ENCODE peak calls at places on chromosomes 11 and 22, in five cellular contexts. One of them, this sample, is unnamed.
A peak's percentile ranks its signal among the peaks of the same experiment; 100 is the strongest.

GRCh38 chr22:43535741-43536140 is 123.9 kb downstream of the MPPED1 start:
- DNase-seq in stimulated activated CD4-positive, alpha-beta T cell treated with anti-CD3 and anti-CD28 coated beads, Interleukin-2, amount 100 ng/mL, for 4 hours: no peak
- DNase-seq in nucleus accumbens: no peak
- DNase-seq in T-helper 17 cell: no peak
- DNase-seq in iris pigment epithelial cell: no peak
- DNase-seq in this sample: no peak

GRCh38 chr22:40036591-40037225 is 42.0 kb downstream of the FAM83F start:
- DNase-seq in nucleus accumbens: peak; percentile 45
- DNase-seq in iris pigment epithelial cell: peak; percentile 79
- DNase-seq in T-helper 17 cell: peak; percentile 25
- DNase-seq in stimulated activated CD4-positive, alpha-beta T cell treated with anti-CD3 and anti-CD28 coated beads, Interleukin-2, amount 100 ng/mL, for 4 hours: peak; percentile 28
- DNase-seq in this sample: peak; percentile 64

GRCh38 chr11:105734422-105734821 is 124.5 kb downstream of the GRIA4 start:
- DNase-seq in T-helper 17 cell: no peak
- DNase-seq in stimulated activated CD4-positive, alpha-beta T cell treated with anti-CD3 and anti-CD28 coated beads, Interleukin-2, amount 100 ng/mL, for 4 hours: no peak
- DNase-seq in nucleus accumbens: no peak
- DNase-seq in iris pigment epithelial cell: no peak
- DNase-seq in this sample: no peak

GRCh38 chr22:38006906-38007305 is 22.6 kb upstream of the SOX10 start:
- DNase-seq in stimulated activated CD4-positive, alpha-beta T cell treated with anti-CD3 and anti-CD28 coated beads, Interleukin-2, amount 100 ng/mL, for 4 hours: no peak
- DNase-seq in T-helper 17 cell: no peak
- DNase-seq in nucleus accumbens: no peak
- DNase-seq in iris pigment epithelial cell: no peak
- DNase-seq in this sample: no peak

GRCh38 chr11:18834754-18835466 is 43.3 kb upstream of the PTPN5 start:
- DNase-seq in iris pigment epithelial cell: no peak
- DNase-seq in stimulated activated CD4-positive, alpha-beta T cell treated with anti-CD3 and anti-CD28 coated beads, Interleukin-2, amount 100 ng/mL, for 4 hours: no peak
- DNase-seq in nucleus accumbens: no peak
- DNase-seq in T-helper 17 cell: no peak
- DNase-seq in this sample: no peak

GRCh38 chr22:35882226-35883027 is 146.2 kb downstream of the RBFOX2 start:
- DNase-seq in nucleus accumbens: no peak
- DNase-seq in stimulated activated CD4-positive, alpha-beta T cell treated with anti-CD3 and anti-CD28 coated beads, Interleukin-2, amount 100 ng/mL, for 4 hours: no peak
- DNase-seq in iris pigment epithelial cell: peak; percentile 54
- DNase-seq in T-helper 17 cell: no peak
- DNase-seq in this sample: no peak

GRCh38 chr11:62676698-62677097 is 2.2 kb downstream of the UBXN1 start:
- DNase-seq in T-helper 17 cell: no peak
- DNase-seq in iris pigment epithelial cell: no peak
- DNase-seq in nucleus accumbens: no peak
- DNase-seq in stimulated activated CD4-positive, alpha-beta T cell treated with anti-CD3 and anti-CD28 coated beads, Interleukin-2, amount 100 ng/mL, for 4 hours: no peak
- DNase-seq in this sample: no peak

GRCh38 chr22:22099194-22099486 is 116.6 kb upstream of the TOP3B start:
- DNase-seq in stimulated activated CD4-positive, alpha-beta T cell treated with anti-CD3 and anti-CD28 coated beads, Interleukin-2, amount 100 ng/mL, for 4 hours: no peak
- DNase-seq in T-helper 17 cell: no peak
- DNase-seq in nucleus accumbens: no peak
- DNase-seq in iris pigment epithelial cell: no peak
- DNase-seq in this sample: no peak

GRCh38 chr11:727859-728748 is 19.2 kb upstream of the TALDO1 start:
- DNase-seq in stimulated activated CD4-positive, alpha-beta T cell treated with anti-CD3 and anti-CD28 coated beads, Interleukin-2, amount 100 ng/mL, for 4 hours: peak; percentile 66
- DNase-seq in nucleus accumbens: peak; percentile 50
- DNase-seq in iris pigment epithelial cell: peak; percentile 65
- DNase-seq in T-helper 17 cell: peak; percentile 71
- DNase-seq in this sample: peak; percentile 73

GRCh38 chr22:30221121-30221992 is 25.2 kb downstream of the LIF start:
- DNase-seq in nucleus accumbens: no peak
- DNase-seq in T-helper 17 cell: peak; percentile 26
- DNase-seq in stimulated activated CD4-positive, alpha-beta T cell treated with anti-CD3 and anti-CD28 coated beads, Interleukin-2, amount 100 ng/mL, for 4 hours: peak; percentile 64
- DNase-seq in iris pigment epithelial cell: no peak
- DNase-seq in this sample: no peak

GRCh38 chr11:111329306-111330204 is 31.2 kb downstream of the POU2AF3 start:
- DNase-seq in nucleus accumbens: peak; percentile 15
- DNase-seq in iris pigment epithelial cell: no peak
- DNase-seq in T-helper 17 cell: no peak
- DNase-seq in stimulated activated CD4-positive, alpha-beta T cell treated with anti-CD3 and anti-CD28 coated beads, Interleukin-2, amount 100 ng/mL, for 4 hours: no peak
- DNase-seq in this sample: no peak

GRCh38 chr11:45021692-45022130 is 71.0 kb upstream of the TP53I11 start:
- DNase-seq in iris pigment epithelial cell: peak; percentile 7
- DNase-seq in T-helper 17 cell: no peak
- DNase-seq in stimulated activated CD4-positive, alpha-beta T cell treated with anti-CD3 and anti-CD28 coated beads, Interleukin-2, amount 100 ng/mL, for 4 hours: no peak
- DNase-seq in nucleus accumbens: no peak
- DNase-seq in this sample: no peak

GRCh38 chr11:101034076-101034475 is 95.5 kb downstream of the PGR start:
- DNase-seq in iris pigment epithelial cell: no peak
- DNase-seq in nucleus accumbens: no peak
- DNase-seq in stimulated activated CD4-positive, alpha-beta T cell treated with anti-CD3 and anti-CD28 coated beads, Interleukin-2, amount 100 ng/mL, for 4 hours: no peak
- DNase-seq in T-helper 17 cell: no peak
- DNase-seq in this sample: no peak

GRCh38 chr11:113632981-113633380 is 73.1 kb downstream of the TMPRSS5 start:
- DNase-seq in stimulated activated CD4-positive, alpha-beta T cell treated with anti-CD3 and anti-CD28 coated beads, Interleukin-2, amount 100 ng/mL, for 4 hours: no peak
- DNase-seq in T-helper 17 cell: no peak
- DNase-seq in iris pigment epithelial cell: peak; percentile 20
- DNase-seq in nucleus accumbens: no peak
- DNase-seq in this sample: no peak

GRCh38 chr11:93542753-93543246 is 391 bp downstream of the SMCO4 start:
- DNase-seq in T-helper 17 cell: no peak
- DNase-seq in iris pigment epithelial cell: no peak
- DNase-seq in nucleus accumbens: no peak
- DNase-seq in stimulated activated CD4-positive, alpha-beta T cell treated with anti-CD3 and anti-CD28 coated beads, Interleukin-2, amount 100 ng/mL, for 4 hours: no peak
- DNase-seq in this sample: no peak

GRCh38 chr11:116193321-116194114 is 579.3 kb downstream of the BUD13 start:
- DNase-seq in T-helper 17 cell: no peak
- DNase-seq in nucleus accumbens: no peak
- DNase-seq in iris pigment epithelial cell: peak; percentile 30
- DNase-seq in stimulated activated CD4-positive, alpha-beta T cell treated with anti-CD3 and anti-CD28 coated beads, Interleukin-2, amount 100 ng/mL, for 4 hours: no peak
- DNase-seq in this sample: peak; percentile 17

GRCh38 chr11:3994030-3994640 is 100.5 kb upstream of the RRM1 start:
- DNase-seq in stimulated activated CD4-positive, alpha-beta T cell treated with anti-CD3 and anti-CD28 coated beads, Interleukin-2, amount 100 ng/mL, for 4 hours: no peak
- DNase-seq in T-helper 17 cell: no peak
- DNase-seq in nucleus accumbens: no peak
- DNase-seq in iris pigment epithelial cell: peak; percentile 8
- DNase-seq in this sample: peak; percentile 9

GRCh38 chr11:121464352-121464946 is 11.7 kb upstream of the SORL1-AS1 start:
- DNase-seq in stimulated activated CD4-positive, alpha-beta T cell treated with anti-CD3 and anti-CD28 coated beads, Interleukin-2, amount 100 ng/mL, for 4 hours: peak; percentile 74
- DNase-seq in nucleus accumbens: no peak
- DNase-seq in iris pigment epithelial cell: peak; percentile 91
- DNase-seq in T-helper 17 cell: peak; percentile 63
- DNase-seq in this sample: peak; percentile 15

GRCh38 chr11:112513936-112514716 is 253.5 kb upstream of the PLET1 start:
- DNase-seq in nucleus accumbens: peak; percentile 24
- DNase-seq in stimulated activated CD4-positive, alpha-beta T cell treated with anti-CD3 and anti-CD28 coated beads, Interleukin-2, amount 100 ng/mL, for 4 hours: no peak
- DNase-seq in iris pigment epithelial cell: no peak
- DNase-seq in T-helper 17 cell: no peak
- DNase-seq in this sample: no peak

GRCh38 chr22:24333301-24333700 is 62.7 kb downstream of the SPECC1L start:
- DNase-seq in stimulated activated CD4-positive, alpha-beta T cell treated with anti-CD3 and anti-CD28 coated beads, Interleukin-2, amount 100 ng/mL, for 4 hours: no peak
- DNase-seq in nucleus accumbens: no peak
- DNase-seq in iris pigment epithelial cell: peak; percentile 80
- DNase-seq in T-helper 17 cell: no peak
- DNase-seq in this sample: no peak

GRCh38 chr11:133228406-133229330 is 303.6 kb downstream of the OPCML start:
- DNase-seq in nucleus accumbens: no peak
- DNase-seq in stimulated activated CD4-positive, alpha-beta T cell treated with anti-CD3 and anti-CD28 coated beads, Interleukin-2, amount 100 ng/mL, for 4 hours: no peak
- DNase-seq in T-helper 17 cell: no peak
- DNase-seq in iris pigment epithelial cell: no peak
- DNase-seq in this sample: no peak

GRCh38 chr11:76033699-76034098 is 172.6 kb downstream of the WNT11 start:
- DNase-seq in stimulated activated CD4-positive, alpha-beta T cell treated with anti-CD3 and anti-CD28 coated beads, Interleukin-2, amount 100 ng/mL, for 4 hours: no peak
- DNase-seq in T-helper 17 cell: no peak
- DNase-seq in iris pigment epithelial cell: no peak
- DNase-seq in nucleus accumbens: no peak
- DNase-seq in this sample: no peak

GRCh38 chr11:44958165-44958564 is 7.5 kb upstream of the TP53I11 start:
- DNase-seq in T-helper 17 cell: no peak
- DNase-seq in iris pigment epithelial cell: no peak
- DNase-seq in nucleus accumbens: no peak
- DNase-seq in stimulated activated CD4-positive, alpha-beta T cell treated with anti-CD3 and anti-CD28 coated beads, Interleukin-2, amount 100 ng/mL, for 4 hours: no peak
- DNase-seq in this sample: no peak

GRCh38 chr22:20979243-20979809 is 2.8 kb upstream of the LZTR1 start:
- DNase-seq in nucleus accumbens: peak; percentile 39
- DNase-seq in stimulated activated CD4-positive, alpha-beta T cell treated with anti-CD3 and anti-CD28 coated beads, Interleukin-2, amount 100 ng/mL, for 4 hours: peak; percentile 68
- DNase-seq in T-helper 17 cell: peak; percentile 52
- DNase-seq in iris pigment epithelial cell: peak; percentile 92
- DNase-seq in this sample: no peak

GRCh38 chr22:34111210-34111824 is 191.0 kb upstream of the LARGE1 start:
- DNase-seq in stimulated activated CD4-positive, alpha-beta T cell treated with anti-CD3 and anti-CD28 coated beads, Interleukin-2, amount 100 ng/mL, for 4 hours: no peak
- DNase-seq in nucleus accumbens: no peak
- DNase-seq in T-helper 17 cell: no peak
- DNase-seq in iris pigment epithelial cell: peak; percentile 12
- DNase-seq in this sample: peak; percentile 22

GRCh38 chr11:18455686-18456372 is at the start of gene LDHAL6A:
- DNase-seq in stimulated activated CD4-positive, alpha-beta T cell treated with anti-CD3 and anti-CD28 coated beads, Interleukin-2, amount 100 ng/mL, for 4 hours: no peak
- DNase-seq in iris pigment epithelial cell: no peak
- DNase-seq in nucleus accumbens: no peak
- DNase-seq in T-helper 17 cell: no peak
- DNase-seq in this sample: no peak